ENCODE peak calls at places on chromosomes 3 and 15, in four cellular contexts. X is HepG2, I is sigmoid colon, G is K562. M is an unnamed sample.
A peak's percentile ranks its signal among the peaks of the same experiment; 100 is the strongest.

GRCh38 chr15:39216816-39217215 is 364.1 kb upstream of the THBS1 start:
- DNase-seq in X (no peak), I (no peak), G (no peak), M (no peak)

GRCh38 chr3:24963762-24964625 is 464.1 kb upstream of the RARB start:
- DNase-seq in X (peak; percentile 15), I (no peak), G (no peak), M (no peak)

GRCh38 chr3:157423337-157423736 is 13.3 kb upstream of the PTX3 start:
- DNase-seq in X (no peak), I (no peak), G (no peak), M (no peak)

GRCh38 chr15:61169904-61170695 is 59.0 kb downstream of the RORA start:
- DNase-seq in X (no peak), I (no peak), G (no peak), M (no peak)

GRCh38 chr3:112687214-112687613 is 46.3 kb upstream of the CCDC80 start:
- DNase-seq in X (no peak), I (no peak), G (no peak), M (no peak)

GRCh38 chr3:87895983-87896382 is 162.8 kb downstream of the CGGBP1 start:
- DNase-seq in X (no peak), I (no peak), G (no peak), M (no peak)

GRCh38 chr15:88454867-88455810 is 12.0 kb downstream of the MRPL46 start:
- DNase-seq in X (peak; percentile 48), I (peak; percentile 80), G (peak; percentile 60), M (peak; percentile 37)

GRCh38 chr3:129553771-129554170 is 10.8 kb downstream of the H1-8 start:
- DNase-seq in X (no peak), I (no peak), G (peak; percentile 61), M (no peak)

GRCh38 chr3:38579551-38580449 is 69.7 kb downstream of the SCN5A start:
- DNase-seq in X (no peak), I (no peak), G (no peak), M (no peak)

GRCh38 chr15:63466378-63467192 is 37.8 kb upstream of the USP3 start:
- DNase-seq in X (peak; percentile 66), I (no peak), G (peak; percentile 71), M (peak; percentile 68)

GRCh38 chr3:158731938-158732855 is at the start of gene RARRES1:
- DNase-seq in X (no peak), I (peak; percentile 87), G (no peak), M (peak; percentile 61)

GRCh38 chr3:10558726-10559125 is 53.3 kb upstream of the ATP2B2 start:
- DNase-seq in X (no peak), I (no peak), G (no peak), M (no peak)

GRCh38 chr3:61807865-61808276 is 246.5 kb downstream of the PTPRG start:
- DNase-seq in X (peak; percentile 39), I (no peak), G (no peak), M (no peak)

GRCh38 chr3:100865442-100865841 is 127.8 kb downstream of the ABI3BP start:
- DNase-seq in X (no peak), I (no peak), G (no peak), M (no peak)

GRCh38 chr3:123668906-123669305 is 84.1 kb upstream of the HACD2 start:
- DNase-seq in X (no peak), I (no peak), G (no peak), M (no peak)

GRCh38 chr3:54882114-54882833 is 45.6 kb downstream of the LRTM1 start:
- DNase-seq in X (no peak), I (no peak), G (no peak), M (no peak)

GRCh38 chr3:194327030-194327413 is 24.1 kb downstream of the CPN2 start:
- DNase-seq in X (no peak), I (no peak), G (no peak), M (no peak)

DNA sequence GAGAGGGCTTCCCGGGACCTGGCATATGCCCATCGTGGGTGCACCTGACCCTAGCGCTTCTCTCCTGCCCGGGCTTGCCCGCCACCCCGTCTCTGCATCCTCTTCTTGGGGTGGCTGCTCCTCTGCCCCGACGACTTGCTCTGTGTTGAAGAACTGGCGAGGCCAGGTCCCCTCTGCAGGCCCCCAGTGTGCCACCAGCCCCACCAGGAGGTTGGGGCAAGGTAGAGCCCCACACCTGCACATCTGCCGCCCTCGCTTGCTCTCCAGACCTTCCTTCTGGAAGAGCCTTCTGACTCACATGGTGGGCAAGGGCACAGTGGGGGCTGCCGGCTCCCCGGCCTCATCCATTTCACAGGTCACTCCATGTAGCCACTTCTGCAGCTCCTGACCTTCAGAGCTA is 84.3 kb downstream of the FBLN2 start:
- DNase-seq in X (no peak), I (no peak), G (no peak), M (no peak)
- TF ChIP-seq POLR2AphosphoS5 in X (no peak), I (no peak), G (no peak), M (no peak)

GRCh38 chr3:195859846-195860411 is 48.2 kb upstream of the MUC4 start:
- DNase-seq in X (no peak), I (no peak), G (no peak), M (no peak)
- H3K27ac ChIP-seq in X (no peak overlapping the region), I (no peak overlapping the region), G (no peak overlapping the region), M (peak overlapping the region; percentile 59)

GRCh38 chr3:45786801-45787495 is 9.4 kb downstream of the SLC6A20 start:
- DNase-seq in X (no peak), I (no peak), G (no peak), M (no peak)

GRCh38 chr3:45790611-45791010 is 5.7 kb downstream of the SLC6A20 start:
- DNase-seq in X (no peak), I (no peak), G (no peak), M (no peak)

GRCh38 chr3:45792036-45792435 is 4.3 kb downstream of the SLC6A20 start:
- DNase-seq in X (no peak), I (no peak), G (no peak), M (no peak)

GRCh38 chr3:45787551-45787950 is 8.8 kb downstream of the SLC6A20 start:
- DNase-seq in X (no peak), I (no peak), G (no peak), M (no peak)

DNA sequence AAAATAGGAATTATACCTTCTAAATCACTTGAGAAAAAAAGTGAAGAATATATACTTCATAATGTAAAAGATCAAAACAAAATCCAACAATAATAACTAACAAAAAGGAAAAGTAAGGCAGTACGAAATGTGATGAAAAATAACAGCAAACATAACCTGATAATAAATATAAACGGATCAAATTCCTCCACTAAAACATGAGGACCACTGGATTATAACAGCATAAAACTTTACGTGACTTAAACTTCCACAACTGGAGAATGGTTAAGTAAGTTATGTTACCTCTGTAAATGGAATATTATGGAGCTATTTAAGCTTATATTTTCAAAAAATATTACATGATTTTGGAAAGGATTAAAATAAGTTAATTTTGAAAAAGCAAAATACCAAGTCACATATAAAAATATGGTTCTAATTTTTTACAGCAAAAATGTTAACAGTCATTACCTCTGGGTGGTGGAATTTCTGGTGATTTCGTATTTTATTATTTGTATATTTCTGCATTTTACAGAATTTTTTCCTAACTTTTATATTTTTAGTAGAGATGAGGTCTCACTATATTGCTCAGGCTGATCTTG is 7.0 kb downstream of the SLC6A20 start:
- DNase-seq in X (no peak), I (no peak), G (no peak), M (no peak)
- H3K27me3 ChIP-seq in X (no peaks in the 10 kb centered on the region), I (no peaks in the 10 kb centered on the region), G (peaks cover 36% of the 10 kb centered on the region), M (no peaks in the 10 kb centered on the region)

DNA sequence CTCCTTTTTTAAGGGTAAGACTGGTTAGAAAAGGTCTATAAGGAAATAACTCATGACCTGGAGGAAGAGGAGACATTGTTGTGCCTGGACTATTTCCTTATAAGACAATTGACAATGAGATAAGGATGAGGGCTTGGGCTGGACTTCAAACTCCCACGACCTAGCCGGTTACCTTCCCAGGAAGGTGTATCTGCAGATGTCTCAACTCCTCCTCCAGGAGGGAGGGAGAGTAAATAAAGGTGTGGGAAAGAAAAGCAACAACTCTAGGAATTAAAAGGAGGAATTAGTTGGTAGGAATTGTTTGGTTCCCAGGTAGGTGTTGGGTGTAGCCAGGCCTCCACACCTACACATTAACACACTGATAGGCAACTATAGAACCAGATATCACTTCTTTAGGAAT is 97.8 kb upstream of the TBL1XR1 start:
- DNase-seq in X (no peak), I (no peak), G (no peak), M (peak; percentile 12)
- TF ChIP-seq POLR2AphosphoS5 in X (no peak), I (no peak), G (no peak), M (peak; percentile 38)

DNA sequence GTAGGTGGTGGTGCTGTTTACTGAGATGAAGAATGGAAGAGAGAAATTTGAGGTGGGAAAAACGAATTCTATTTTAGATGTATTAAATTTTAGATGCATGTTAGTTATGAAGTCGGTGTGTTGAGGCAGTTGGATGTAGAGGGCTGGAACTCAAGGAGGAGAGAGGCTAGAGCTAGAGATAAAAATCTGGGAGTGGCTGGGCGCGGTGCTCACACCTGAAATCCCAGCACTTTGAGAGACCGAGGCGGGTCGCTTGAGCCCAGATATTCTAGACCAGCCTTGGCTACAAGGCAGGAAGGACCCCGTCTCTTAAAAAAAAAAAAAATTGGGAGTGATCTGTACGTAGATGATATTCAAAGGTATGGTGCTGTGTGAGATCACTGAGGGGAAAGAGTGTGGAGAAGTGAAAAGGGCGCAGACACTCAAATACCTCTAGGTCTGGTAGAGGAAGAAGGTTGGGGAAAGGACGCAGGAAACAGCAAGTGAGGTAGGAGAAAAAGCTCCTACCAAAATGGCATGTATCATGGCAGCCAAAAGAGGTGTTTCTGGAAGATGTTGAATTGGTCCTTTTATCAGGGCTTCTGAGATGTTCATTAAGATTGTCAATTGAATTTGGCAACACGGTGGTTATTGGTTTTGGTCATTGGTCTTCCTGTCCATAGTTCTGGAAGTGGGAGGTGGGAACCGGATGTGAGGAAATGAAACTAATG is 1.8 kb downstream of the YEATS2 start:
- DNase-seq in X (no peak), I (no peak), G (no peak), M (no peak)
- H3K27ac ChIP-seq in X (no peak overlapping the region), I (peak overlapping the region; percentile 97), G (peak overlapping the region; percentile 87), M (peak overlapping the region; percentile 88)

DNA sequence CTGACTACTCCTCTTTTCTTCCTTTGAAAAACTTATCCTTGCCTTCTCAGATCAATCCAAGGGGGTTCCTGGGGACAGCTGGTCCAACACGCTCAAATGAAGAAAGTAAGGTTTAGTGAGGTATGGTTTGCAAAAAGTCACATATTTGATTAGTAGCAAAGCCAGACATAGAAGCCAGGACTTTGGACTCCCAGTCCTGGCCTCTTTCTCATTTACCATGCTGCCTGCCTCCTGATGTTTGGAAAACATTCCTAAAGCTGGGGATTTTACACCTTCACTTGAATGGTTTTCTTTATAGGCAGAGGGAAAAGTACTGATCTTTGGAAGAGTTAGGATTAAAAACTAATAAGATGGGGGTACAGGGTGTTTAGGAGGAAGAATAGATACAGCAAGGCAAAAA is 14.6 kb downstream of the POPDC2 start:
- DNase-seq in X (peak; percentile 63), I (no peak), G (no peak), M (no peak)
- H3K27me3 ChIP-seq in X (no peaks in the 10 kb centered on the region), I (no peaks in the 10 kb centered on the region), G (no peaks in the 10 kb centered on the region), M (no peaks in the 10 kb centered on the region)

M was measured in prostate gland.